ENCODE peak calls at places on chromosomes 16 and 17, in nine cellular contexts. S is body of pancreas; O is dorsolateral prefrontal cortex; D is GM23338; B is thyroid gland; A is foreskin fibroblast; J is CD8-positive, alpha-beta T cell; T is adrenal gland; F is IMR-90. G is an unnamed sample.

GRCh38 chr17:71765437-71765836 is 355.4 kb upstream of the SOX9 start:
- DNase-seq in S (no peak), T (no peak), D (no peak), F (peak), B (peak), J (no peak), A (no peak), O (no peak), G (no peak)

GRCh38 chr17:79047291-79047920 is 23.4 kb downstream of the C1QTNF1 start:
- DNase-seq in B (no peak), J (no peak), D (no peak), O (no peak), A (no peak), T (no peak), S (no peak), F (no peak), G (no peak)

GRCh38 chr17:48995871-48996695 is 1.1 kb upstream of the IGF2BP1 start:
- DNase-seq in B (no peak), D (peak), S (no peak), O (no peak), A (no peak), T (no peak), F (no peak), J (no peak), G (peak)

GRCh38 chr17:59707182-59707970 is at the start of the genes PTRH2 and VMP1:
- DNase-seq in B (peak), T (peak), D (peak), A (peak), J (peak), O (peak), S (peak), F (peak), G (peak)

GRCh38 chr16:1289480-1289872 is 20.0 kb upstream of the UBE2I start:
- DNase-seq in B (no peak), J (no peak), D (no peak), F (no peak), T (no peak), A (no peak), O (no peak), S (no peak), G (no peak)

GRCh38 chr16:49463529-49463928 is 89.9 kb downstream of the C16orf78 start:
- DNase-seq in T (no peak), O (no peak), F (no peak), S (peak), J (peak), B (no peak), A (no peak), D (no peak), G (peak)

GRCh38 chr16:50986453-50986852 is 164.6 kb downstream of the SALL1 start:
- DNase-seq in D (no peak), A (no peak), J (no peak), S (no peak), F (no peak), O (no peak), B (no peak), T (no peak), G (no peak)

GRCh38 chr16:9075299-9076071 is 16.0 kb upstream of the HAPSTR1 start:
- DNase-seq in D (no peak), S (no peak), F (no peak), B (no peak), A (no peak), J (no peak), T (no peak), O (no peak), G (no peak)

GRCh38 chr16:17038415-17038814 is 432.3 kb downstream of the XYLT1 start:
- DNase-seq in T (no peak), A (no peak), D (no peak), S (no peak), J (no peak), O (no peak), B (no peak), F (no peak), G (no peak)

GRCh38 chr17:74497471-74497870 is 31.0 kb downstream of the CD300A start:
- DNase-seq in J (no peak), T (no peak), A (no peak), S (no peak), B (no peak), D (no peak), O (no peak), F (no peak), G (no peak)

GRCh38 chr17:8939496-8940334 is 25.8 kb downstream of the PIK3R5 start:
- DNase-seq in T (no peak), J (peak), F (no peak), S (no peak), A (no peak), D (peak), B (no peak), O (no peak), G (no peak)

GRCh38 chr17:63685021-63685420 is 14.9 kb downstream of the LIMD2 start:
- DNase-seq in T (peak), O (peak), A (no peak), F (no peak), S (no peak), J (no peak), D (no peak), B (peak), G (no peak)

GRCh38 chr17:1896243-1897163 is 66.7 kb downstream of the RPA1 start:
- DNase-seq in S (no peak), A (no peak), O (no peak), D (no peak), J (no peak), F (no peak), B (no peak), T (no peak), G (no peak)

GRCh38 chr16:79253100-79253631 is 347.4 kb downstream of the MAF start:
- DNase-seq in A (no peak), D (no peak), T (no peak), F (no peak), S (peak), B (no peak), J (no peak), O (no peak), G (peak)

GRCh38 chr17:50961282-50962220 is 95.4 kb upstream of the TOB1 start:
- DNase-seq in F (no peak), A (no peak), O (no peak), D (no peak), B (no peak), S (no peak), T (no peak), J (no peak), G (no peak)

GRCh38 chr16:7227193-7227825 is 105.3 kb upstream of the RBFOX1 start:
- DNase-seq in B (peak), D (peak), J (no peak), F (no peak), T (no peak), O (no peak), S (no peak), A (no peak), G (no peak)

GRCh38 chr16:15843635-15844279 is 13.1 kb downstream of the MYH11 start:
- DNase-seq in A (no peak), T (no peak), D (no peak), J (no peak), S (no peak), B (no peak), O (no peak), F (peak), G (no peak)

GRCh38 chr16:47320546-47321315 is 140.1 kb downstream of the ITFG1 start:
- DNase-seq in F (peak), T (no peak), S (no peak), D (no peak), J (no peak), B (no peak), A (peak), O (no peak), G (no peak)

GRCh38 chr17:43994272-43995149 is 9.9 kb upstream of the NAGS start:
- DNase-seq in O (peak), B (peak), A (no peak), S (peak), D (peak), J (peak), T (peak), F (peak), G (peak)

GRCh38 chr17:32627233-32628008 is 140.6 kb downstream of the CDK5R1 start:
- DNase-seq in J (peak), A (no peak), B (no peak), F (no peak), D (peak), S (peak), O (peak), T (no peak), G (no peak)

GRCh38 chr17:28497931-28498330 is 8.2 kb upstream of the FOXN1 start:
- DNase-seq in J (no peak), F (no peak), D (peak), A (no peak), T (no peak), S (peak), O (no peak), B (no peak), G (no peak)

GRCh38 chr16:3874242-3874641 is 6.3 kb downstream of the CREBBP start:
- DNase-seq in S (no peak), T (no peak), D (no peak), A (no peak), O (no peak), J (no peak), F (no peak), B (no peak), G (no peak)

GRCh38 chr17:82297804-82298537 is 19.4 kb downstream of the CD7 start:
- DNase-seq in A (peak), B (peak), D (peak), F (peak), J (peak), O (peak), S (peak), T (peak), G (peak)

GRCh38 chr16:66085651-66086050 is 280.8 kb upstream of the CDH5 start:
- DNase-seq in D (no peak), A (no peak), F (no peak), S (no peak), B (no peak), O (no peak), T (no peak), J (no peak), G (no peak)

GRCh38 chr16:66093217-66093616 is 273.3 kb upstream of the CDH5 start:
- DNase-seq in F (peak), D (no peak), S (no peak), J (no peak), A (no peak), B (no peak), O (no peak), T (no peak), G (no peak)

GRCh38 chr16:66087308-66087707 is 279.2 kb upstream of the CDH5 start:
- DNase-seq in S (no peak), A (no peak), T (no peak), O (no peak), F (no peak), B (no peak), D (no peak), J (no peak), G (no peak)

GRCh38 chr16:66095676-66096075 is 270.8 kb upstream of the CDH5 start:
- DNase-seq in B (no peak), S (no peak), A (no peak), J (no peak), D (peak), F (no peak), T (no peak), O (no peak), G (no peak)

DNA sequence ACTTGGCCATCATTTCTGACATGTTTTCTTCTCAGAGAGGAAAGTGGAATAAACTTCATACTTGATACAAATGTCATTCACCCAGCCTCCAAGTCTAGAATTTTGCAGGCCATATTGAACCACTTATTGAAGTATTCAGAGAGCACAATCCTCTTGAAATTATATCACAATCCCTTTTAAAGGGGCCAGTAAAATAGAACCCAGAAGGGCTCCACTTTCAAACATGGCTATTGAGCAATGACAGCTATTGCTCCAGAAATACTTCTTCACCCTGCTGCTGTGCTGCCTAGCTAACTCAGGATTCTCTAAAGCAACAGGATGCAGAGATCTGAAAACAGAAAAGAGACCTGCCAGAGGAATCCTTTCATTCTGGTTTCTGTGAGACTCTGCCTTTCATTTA is 275.0 kb upstream of the CDH5 start:
- DNase-seq in S (no peak), J (no peak), F (peak), A (peak), B (no peak), T (no peak), D (no peak), O (no peak), G (no peak)
- H3K4me3 ChIP-seq in S (no peak), J (no peak), F (no peak), A (no peak), B (no peak), T (no peak), D (no peak), O (no peak), G (no peak)

DNA sequence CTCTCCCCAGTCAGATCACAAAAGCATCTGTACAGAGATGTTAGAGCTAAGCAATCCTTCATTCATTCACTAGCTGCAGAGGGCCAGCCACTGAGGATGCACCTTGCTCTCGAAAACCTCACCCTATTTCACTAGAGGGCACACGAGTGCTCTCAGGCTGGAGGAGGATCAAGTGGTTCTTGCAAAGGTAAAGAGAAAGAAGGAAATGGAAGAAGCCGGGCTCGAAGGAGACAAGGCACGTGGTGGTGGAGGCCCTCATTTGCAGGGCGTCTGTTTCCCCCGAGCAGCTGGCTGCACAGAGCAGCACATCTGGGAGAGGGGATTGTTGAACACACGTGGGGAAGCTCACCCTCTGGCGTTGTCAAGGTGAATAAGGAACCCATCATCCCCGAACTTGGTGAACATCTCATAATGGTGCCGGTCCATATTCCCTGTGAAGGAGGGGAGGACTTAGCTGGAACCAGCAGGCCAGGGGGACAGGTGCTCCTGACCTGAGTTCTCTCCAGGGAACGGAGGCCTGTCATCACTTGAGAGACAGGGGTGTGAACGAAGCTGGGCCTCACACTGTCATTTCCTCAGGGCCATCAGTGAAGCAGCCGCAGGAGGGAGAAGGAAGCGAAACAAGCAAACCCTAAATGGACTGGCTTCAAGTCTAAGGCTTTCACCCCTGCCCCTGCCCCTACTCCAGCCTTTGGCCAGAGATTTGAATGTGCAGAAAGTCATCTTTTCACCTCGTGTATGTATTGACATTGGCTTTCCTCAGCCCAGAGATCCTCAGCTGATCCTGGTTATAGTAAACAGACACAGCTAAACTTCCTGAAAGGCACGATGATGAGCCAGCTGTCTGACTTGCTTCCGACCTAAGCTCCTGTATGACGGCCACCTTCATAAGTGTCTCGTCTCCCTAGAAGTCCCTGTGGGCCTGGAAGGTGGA is 27.6 kb downstream of the PRKAR1A start:
- DNase-seq in J (no peak), F (no peak), B (peak), S (peak), O (no peak), A (peak), T (no peak), D (peak), G (no peak)
- TF ChIP-seq CTCF in J (no peak), F (no peak), B (peak), S (no peak), O (peak), A (peak), T (no peak), D (peak), G (no peak)

GRCh38 chr16:67720236-67720635 is 1.1 kb upstream of the GFOD2 start:
- DNase-seq in A (no peak), J (no peak), O (no peak), D (no peak), S (no peak), T (peak), B (no peak), F (no peak), G (no peak)

GRCh38 chr16:67719048-67719777 is at the start of gene GFOD2:
- DNase-seq in F (peak), D (peak), T (peak), O (peak), B (peak), J (peak), A (peak), S (peak), G (peak)

GRCh38 chr16:67723151-67723915 is 4.2 kb upstream of the GFOD2 start:
- DNase-seq in O (no peak), J (no peak), D (no peak), S (no peak), B (no peak), A (peak), T (no peak), F (peak), G (no peak)

GRCh38 chr16:67718668-67719047 is 458 bp downstream of the GFOD2 start:
- DNase-seq in T (no peak), J (no peak), A (no peak), F (no peak), O (no peak), D (peak), S (no peak), B (no peak), G (no peak)

DNA sequence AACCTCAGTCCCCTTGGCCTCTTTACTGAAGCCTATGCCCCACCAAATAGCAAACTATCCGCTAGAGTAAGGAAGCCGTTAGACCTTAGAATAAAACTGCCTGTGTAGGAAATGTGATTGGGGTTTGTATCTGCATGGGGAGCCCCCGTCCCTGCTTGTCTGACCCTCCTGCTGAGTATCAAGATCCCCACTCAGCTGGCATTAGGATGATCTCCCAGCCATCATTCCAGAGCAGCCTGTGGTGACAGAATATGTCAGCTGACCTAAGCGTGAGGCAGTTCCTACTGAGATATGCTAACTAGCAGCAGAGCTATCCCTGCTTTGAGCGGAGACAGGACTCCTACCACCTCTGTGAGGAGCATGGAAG is 645 bp upstream of the GFOD2 start:
- DNase-seq in B (peak), F (peak), J (no peak), D (peak), T (peak), S (peak), O (peak), A (peak), G (no peak)
- H3K4me3 ChIP-seq in B (peak), F (peak), J (peak), D (peak), T (no peak), S (no peak), O (peak), A (peak), G (peak)

GRCh38 chr17:42159796-42160551 is 5.2 kb upstream of the RAB5C start:
- DNase-seq in S (no peak), A (no peak), B (peak), D (no peak), O (no peak), T (no peak), J (no peak), F (no peak), G (no peak)

GRCh38 chr17:42166196-42166763 is 11.5 kb upstream of the RAB5C start:
- DNase-seq in A (no peak), O (no peak), T (no peak), B (no peak), D (no peak), F (no peak), J (no peak), S (no peak), G (no peak)

GRCh38 chr17:42165751-42166150 is 11.0 kb upstream of the RAB5C start:
- DNase-seq in S (no peak), D (no peak), B (no peak), T (no peak), O (no peak), F (no peak), A (no peak), J (no peak), G (no peak)

GRCh38 chr17:42163696-42164407 is 9.1 kb upstream of the RAB5C start:
- DNase-seq in O (no peak), T (no peak), D (no peak), J (no peak), F (no peak), S (no peak), A (no peak), B (no peak), G (no peak)

DNA sequence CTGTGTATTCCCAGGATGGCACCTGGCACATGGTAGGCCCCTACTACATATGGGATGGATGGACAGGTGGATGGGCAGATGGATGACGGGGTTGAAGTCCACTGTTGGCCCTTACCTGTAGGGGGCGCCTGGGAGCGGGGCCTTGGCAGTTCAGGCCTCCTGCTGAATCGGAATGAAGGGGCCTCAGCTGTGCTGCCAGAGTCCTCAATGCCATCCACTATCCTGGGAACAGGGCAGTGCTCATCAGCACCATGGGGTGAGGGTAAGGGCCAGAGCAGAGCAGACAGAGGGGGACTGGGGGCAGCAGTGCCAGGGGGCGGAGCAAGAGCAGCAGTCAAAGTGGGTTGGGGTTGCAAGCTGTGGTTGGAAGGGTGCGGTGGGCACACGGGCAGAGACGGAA is 8.3 kb upstream of the RAB5C start:
- DNase-seq in A (no peak), J (no peak), O (no peak), B (no peak), F (no peak), S (no peak), T (no peak), D (peak), G (no peak)
- TF ChIP-seq CTCF in A (no peak), J (no peak), O (peak), B (no peak), F (peak), S (no peak), T (no peak), D (peak), G (no peak)

GRCh38 chr17:61729690-61730268 is 133.5 kb downstream of the BRIP1 start:
- DNase-seq in O (no peak), B (no peak), S (no peak), T (no peak), F (peak), A (no peak), J (no peak), D (peak), G (no peak)
- H3K4me3 ChIP-seq in O (no peak), B (no peak), S (no peak), T (no peak), F (no peak), A (no peak), J (no peak), D (no peak), G (no peak)